ENCODE peak calls at places on chromosomes 16 and 17, in eight cellular contexts. W is lower leg skin, X is osteoblast, C is coronary artery, R is ascending aorta, S is neural progenitor cell, T is cardiac muscle cell, Q is cardiac fibroblast. H is an unnamed sample.

GRCh38 chr17:76481091-76481655 is 13.8 kb downstream of the AANAT start:
- DNase-seq in W (no peak), X (no peak), C (no peak), Q (no peak), S (no peak), R (no peak), T (no peak), H (no peak)

GRCh38 chr16:24070851-24071250 is 185.3 kb upstream of the CACNG3 start:
- DNase-seq in S (peak; percentile 81), X (no peak), C (no peak), R (peak; percentile 22), T (peak; percentile 27), W (no peak), Q (peak; percentile 2), H (no peak)

GRCh38 chr17:56917559-56918296 is 3.9 kb upstream of the TRIM25 start:
- DNase-seq in R (no peak), W (no peak), S (no peak), X (no peak), T (peak; percentile 26), C (no peak), Q (peak; percentile 77), H (no peak)

GRCh38 chr17:74959826-74960738 is 12.5 kb downstream of the HID1 start:
- DNase-seq in R (no peak), Q (peak; percentile 19), W (no peak), S (no peak), T (peak; percentile 16), X (peak; percentile 95), C (no peak), H (no peak)

GRCh38 chr17:60231691-60232090 is 81.9 kb downstream of the CA4 start:
- DNase-seq in X (peak; percentile 77), R (no peak), C (no peak), S (peak; percentile 68), Q (peak; percentile 75), T (peak; percentile 45), W (no peak), H (peak; percentile 25)

GRCh38 chr17:38724337-38724988 is 5.7 kb upstream of the CISD3 start:
- DNase-seq in S (no peak), W (no peak), R (no peak), T (no peak), C (no peak), X (no peak), Q (no peak), H (peak; percentile 61)

GRCh38 chr16:2038359-2039285 is 9.0 kb downstream of the NTHL1 start:
- DNase-seq in C (no peak), Q (no peak), S (no peak), X (no peak), W (no peak), R (no peak), T (no peak), H (peak; percentile 62)

GRCh38 chr17:49694847-49695697 is 12.7 kb downstream of the SLC35B1 start:
- DNase-seq in C (no peak), S (peak; percentile 72), T (peak; percentile 40), R (no peak), Q (peak; percentile 47), X (peak; percentile 82), W (peak; percentile 92), H (no peak)

GRCh38 chr17:63848834-63849689 is 6.6 kb upstream of the SMARCD2 start:
- DNase-seq in T (peak; percentile 95), C (peak; percentile 93), R (peak; percentile 95), X (peak; percentile 99), W (peak; percentile 98), Q (peak; percentile 94), S (peak; percentile 91), H (peak; percentile 83)

GRCh38 chr16:23504076-23504452 is 6.2 kb downstream of the GGA2 start:
- DNase-seq in C (no peak), R (peak; percentile 74), Q (peak; percentile 70), S (no peak), T (peak; percentile 80), X (peak; percentile 91), W (peak; percentile 92), H (no peak)

GRCh38 chr17:17565471-17566365 is 25.8 kb downstream of the PEMT start:
- DNase-seq in C (no peak), Q (no peak), R (no peak), T (no peak), W (no peak), S (no peak), X (peak; percentile 93), H (peak; percentile 33)

GRCh38 chr17:81417049-81417878 is 22.0 kb downstream of the BAHCC1 start:
- DNase-seq in C (peak; percentile 92), Q (peak; percentile 42), R (peak; percentile 95), W (peak; percentile 94), X (no peak), T (peak; percentile 37), S (no peak), H (peak; percentile 75)

GRCh38 chr17:77733576-77734296 is 224.8 kb upstream of the TNRC6C start:
- DNase-seq in X (no peak), Q (no peak), C (peak; percentile 54), S (no peak), R (peak; percentile 18), T (no peak), W (peak; percentile 23), H (no peak)

DNA sequence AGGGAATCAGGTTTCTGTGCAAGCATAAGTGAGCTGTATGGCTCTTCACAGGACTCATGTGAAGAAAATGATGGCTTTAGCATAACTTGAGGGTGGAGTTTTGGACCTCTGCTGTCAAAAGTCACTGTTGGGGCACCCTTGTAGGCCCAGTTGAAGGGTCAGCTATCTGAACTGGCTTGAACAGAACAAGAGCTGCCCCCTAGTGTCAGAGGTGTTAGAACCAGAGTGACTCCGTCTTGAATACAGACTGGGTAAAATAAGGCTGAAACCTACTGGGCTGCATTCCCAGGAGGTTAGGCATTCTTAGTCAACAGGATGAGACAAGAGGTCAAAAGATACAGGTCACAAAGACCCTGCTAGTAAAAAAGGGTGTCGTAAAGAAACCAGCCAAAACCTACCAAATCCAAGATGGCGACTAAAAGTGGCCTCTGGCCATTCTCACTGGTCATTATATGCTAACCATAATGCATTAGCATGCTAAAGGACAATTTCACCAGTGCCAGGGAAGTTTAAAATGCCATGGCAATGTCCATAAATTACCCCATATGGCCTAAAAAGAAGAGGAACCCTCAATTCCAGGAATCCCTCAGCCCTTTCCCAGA is 484.0 kb upstream of the ERCC4 start:
- DNase-seq in X (no peak), W (no peak), T (no peak), Q (no peak), C (no peak), R (no peak), S (peak; percentile 28), H (no peak)
- TF ChIP-seq CTCF in X (no peak), W (no peak), T (no peak), Q (no peak), C (no peak), R (no peak), S (peak; percentile 45), H (no peak)

GRCh38 chr16:49527621-49528020 is 154.0 kb downstream of the C16orf78 start:
- DNase-seq in T (peak; percentile 14), Q (no peak), S (no peak), R (no peak), C (no peak), W (no peak), X (no peak), H (peak; percentile 4)

GRCh38 chr16:49526966-49527365 is 153.4 kb downstream of the C16orf78 start:
- DNase-seq in X (peak; percentile 61), W (no peak), C (no peak), S (no peak), R (no peak), Q (no peak), T (no peak), H (no peak)

GRCh38 chr16:49529646-49530045 is 156.0 kb downstream of the C16orf78 start:
- DNase-seq in R (no peak), S (no peak), C (no peak), X (no peak), Q (no peak), T (no peak), W (no peak), H (no peak)

GRCh38 chr16:49528564-49529150 is 155.1 kb downstream of the C16orf78 start:
- DNase-seq in T (peak; percentile 23), W (no peak), X (peak; percentile 44), R (no peak), C (no peak), S (no peak), Q (peak; percentile 7), H (no peak)

GRCh38 chr16:49528035-49528434 is 154.4 kb downstream of the C16orf78 start:
- DNase-seq in Q (peak; percentile 33), T (peak; percentile 49), C (no peak), R (no peak), W (no peak), S (no peak), X (peak; percentile 94), H (no peak)
- H3K4me3 ChIP-seq in Q (peak overlapping the region; percentile 11), T (no peak overlapping the region), C (peak overlapping the region; percentile 61), R (peak overlapping the region; percentile 57), W (no peak overlapping the region), S (no peak overlapping the region), X (peak overlapping the region; percentile 69), H (no peak overlapping the region)

DNA sequence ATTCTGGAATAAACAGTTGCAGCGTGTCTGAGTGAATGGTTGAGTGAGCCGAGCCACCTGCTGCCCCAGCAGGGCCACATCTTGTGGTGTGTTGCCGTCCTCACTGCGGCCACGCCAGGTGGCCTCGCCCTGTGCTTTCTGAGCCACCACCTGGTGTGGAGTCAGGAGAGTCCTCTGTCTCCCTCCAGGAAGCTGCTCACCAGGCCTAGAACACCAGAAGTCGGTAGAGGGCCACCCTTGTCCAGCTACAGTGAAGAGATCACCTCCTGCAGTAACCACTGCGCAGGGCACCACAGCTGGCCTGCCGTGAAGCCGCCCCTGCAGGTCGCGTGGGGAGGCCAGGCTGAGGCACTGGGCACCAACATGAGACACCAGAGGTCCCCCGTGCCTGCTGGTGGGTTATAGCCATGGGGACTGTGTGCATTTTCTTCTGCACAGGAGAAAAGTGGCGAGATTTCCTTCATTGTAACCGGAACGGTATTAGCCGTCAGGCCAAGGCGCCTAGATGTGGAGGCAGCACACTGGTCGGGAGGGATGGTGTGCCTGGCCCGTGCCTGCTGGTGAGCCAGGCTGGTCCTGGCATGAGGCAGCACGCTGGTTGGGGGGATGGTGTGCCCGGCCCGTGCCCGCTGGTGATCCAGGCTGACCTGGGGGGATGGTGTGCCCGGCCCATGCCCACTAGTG is 28.9 kb upstream of the FOXK2 start:
- DNase-seq in S (no peak), Q (no peak), W (no peak), C (no peak), X (peak; percentile 35), T (no peak), R (no peak), H (no peak)
- TF ChIP-seq CTCF in S (no peak), Q (no peak), W (no peak), C (no peak), X (no peak), T (no peak), R (no peak), H (no peak)

DNA sequence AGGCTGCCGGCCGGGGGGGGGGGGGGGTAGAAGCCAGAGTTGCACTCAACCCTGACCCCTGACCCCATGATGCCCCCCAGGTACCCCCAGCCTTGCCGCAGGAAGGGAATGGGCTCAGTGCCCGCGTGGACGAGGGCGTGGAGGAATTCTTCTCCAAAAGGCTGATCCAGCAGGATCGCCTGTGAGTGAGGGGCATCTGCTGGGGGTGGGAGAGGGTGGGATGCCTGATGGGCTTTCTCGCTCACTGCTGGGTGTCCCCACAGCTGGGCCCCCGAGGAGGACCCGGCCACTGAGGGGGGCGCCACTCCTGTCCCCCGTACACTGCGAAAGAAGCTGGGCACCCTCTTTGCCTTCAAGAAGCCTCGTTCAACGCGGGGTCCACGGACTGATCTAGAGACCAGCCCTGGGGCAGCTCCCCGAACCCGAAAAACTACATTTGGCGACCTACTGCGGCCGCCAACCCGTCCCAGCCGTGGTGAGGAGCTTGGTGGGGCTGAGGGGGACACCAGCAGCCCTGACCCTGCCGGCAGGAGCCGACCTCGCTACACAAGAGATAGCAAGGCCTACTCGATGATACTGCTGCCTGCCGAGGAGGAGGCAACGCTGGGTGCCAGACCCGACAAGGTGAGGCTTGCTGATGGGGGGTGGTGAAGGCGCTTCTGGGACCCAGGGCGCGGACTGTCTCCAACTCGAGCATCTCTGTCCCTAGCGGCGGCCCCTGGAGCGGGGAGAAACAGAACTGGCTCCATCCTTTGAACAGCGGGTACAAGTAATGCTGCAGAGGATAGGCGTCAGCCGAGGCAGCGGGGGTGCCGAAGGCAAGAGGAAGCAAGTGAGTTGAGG is 5.8 kb downstream of the ACD start:
- DNase-seq in W (no peak), C (no peak), R (no peak), S (no peak), Q (no peak), T (no peak), X (peak; percentile 92), H (no peak)
- H3K4me3 ChIP-seq in W (no peak overlapping the region), C (peak overlapping the region; percentile 64), R (no peak overlapping the region), S (no peak overlapping the region), Q (no peak overlapping the region), T (no peak overlapping the region), X (no peak overlapping the region), H (no peak overlapping the region)

H was measured in foreskin fibroblast.